ENCODE peak calls at places on chromosomes 16 and 17, in nine cellular contexts. F is left ventricle myocardium inferior; W is SK-N-SH; V is heart left ventricle; G is neuronal stem cell; Z is esophagus squamous epithelium; D is IMR-90; L is brain microvascular endothelial cell; X is CD8-positive, alpha-beta memory T cell. P is an unnamed sample. For H3K36me3, the result is how much of the 10 kb centered on the place peaks cover.

GRCh38 chr17:37176683-37177082 is 199.1 kb upstream of the C17orf78 start:
- DNase-seq in F (no peak), W (no peak), V (no peak), G (no peak), Z (no peak), D (peak), L (peak), X (no peak), P (no peak)

GRCh38 chr16:75578725-75579124 is 12.5 kb downstream of the GABARAPL2 start:
- DNase-seq in F (no peak), W (no peak), V (no peak), G (no peak), Z (no peak), D (no peak), L (no peak), X (no peak), P (no peak)

GRCh38 chr16:974606-975312 is 4.0 kb upstream of the LMF1 start:
- DNase-seq in F (no peak), W (peak), V (no peak), G (no peak), Z (no peak), D (no peak), L (no peak), X (no peak), P (no peak)

GRCh38 chr17:82890339-82890730 is 50.5 kb upstream of the ZNF750 start:
- DNase-seq in F (no peak), W (no peak), V (peak), G (no peak), Z (no peak), D (no peak), L (no peak), X (no peak), P (no peak)

GRCh38 chr17:9645858-9646555 is 690 bp downstream of the USP43 start:
- DNase-seq in F (peak), W (peak), V (peak), G (peak), Z (no peak), D (no peak), L (no peak), X (no peak), P (no peak)

GRCh38 chr17:19263621-19264010 is 26.4 kb downstream of the EPN2 start:
- DNase-seq in F (no peak), W (no peak), V (no peak), G (no peak), Z (no peak), D (peak), L (peak), X (no peak), P (no peak)

GRCh38 chr17:47959825-47960655 is 2.4 kb upstream of the PRR15L start:
- DNase-seq in F (no peak), W (no peak), V (no peak), G (no peak), Z (no peak), D (no peak), L (no peak), X (no peak), P (no peak)

GRCh38 chr16:31016018-31016417 is 5.6 kb upstream of the STX1B start:
- DNase-seq in F (no peak), W (peak), V (no peak), G (no peak), Z (no peak), D (no peak), L (no peak), X (no peak), P (no peak)

GRCh38 chr17:47611372-47612350 is 38.1 kb upstream of the KPNB1 start:
- DNase-seq in F (no peak), W (no peak), V (no peak), G (no peak), Z (no peak), D (peak), L (no peak), X (no peak), P (no peak)

GRCh38 chr16:74862743-74863244 is 88.2 kb upstream of the FA2H start:
- DNase-seq in F (no peak), W (peak), V (no peak), G (peak), Z (no peak), D (peak), L (peak), X (no peak), P (no peak)

GRCh38 chr16:52991572-52991971 is 61.1 kb downstream of the CHD9NB start:
- DNase-seq in F (no peak), W (no peak), V (no peak), G (no peak), Z (no peak), D (no peak), L (no peak), X (no peak), P (no peak)

GRCh38 chr16:19294156-19294649 is 8.7 kb downstream of the CLEC19A start:
- DNase-seq in F (peak), W (no peak), V (no peak), G (no peak), Z (no peak), D (no peak), L (no peak), X (no peak), P (no peak)

GRCh38 chr16:53080345-53081031 is 25.7 kb downstream of the CHD9 start:
- DNase-seq in F (peak), W (peak), V (no peak), G (no peak), Z (no peak), D (peak), L (peak), X (no peak), P (peak)

GRCh38 chr16:79647586-79647985 is 47.0 kb upstream of the MAF start:
- DNase-seq in F (no peak), W (no peak), V (no peak), G (no peak), Z (no peak), D (no peak), L (no peak), X (no peak), P (no peak)

GRCh38 chr17:78123258-78123929 is 5.2 kb downstream of the TMC6 start:
- DNase-seq in F (no peak), W (no peak), V (no peak), G (no peak), Z (no peak), D (no peak), L (no peak), X (no peak), P (no peak)

GRCh38 chr17:78124081-78124835 is 4.3 kb downstream of the TMC6 start:
- DNase-seq in F (no peak), W (no peak), V (no peak), G (no peak), Z (no peak), D (no peak), L (no peak), X (no peak), P (no peak)

GRCh38 chr17:78122221-78122990 is 6.1 kb downstream of the TMC6 start:
- DNase-seq in F (no peak), W (no peak), V (no peak), G (no peak), Z (no peak), D (no peak), L (no peak), X (no peak), P (no peak)

GRCh38 chr17:78121801-78122220 is 6.7 kb downstream of the TMC6 start:
- DNase-seq in F (no peak), W (no peak), V (no peak), G (no peak), Z (no peak), D (no peak), L (no peak), X (no peak), P (no peak)

DNA sequence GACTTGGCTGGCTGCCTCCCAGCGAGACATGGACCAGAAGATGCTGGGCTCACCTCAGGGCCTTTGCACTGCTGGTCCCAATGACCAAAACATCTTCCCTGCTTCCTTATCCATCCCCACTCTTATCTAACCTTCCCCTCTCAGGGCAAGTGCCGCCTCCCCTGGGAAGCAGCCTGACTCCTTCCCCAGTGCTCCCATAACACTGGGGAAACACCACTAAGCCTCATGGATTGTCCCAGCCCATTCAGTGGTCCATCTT is 5.6 kb downstream of the TMC6 start:
- DNase-seq in F (no peak), W (no peak), V (no peak), G (no peak), Z (no peak), D (no peak), L (no peak), X (no peak), P (no peak)
- H3K36me3 ChIP-seq in F (half or more), W (under half), V (under half), G (under half), Z (under half), D (under half), L (under half), X (half or more), P (under half)

GRCh38 chr16:89796104-89796503 is 20.3 kb downstream of the FANCA start:
- DNase-seq in F (no peak), W (no peak), V (no peak), G (no peak), Z (no peak), D (no peak), L (no peak), X (no peak), P (no peak)
- H3K36me3 ChIP-seq in F (under half), W (under half), V (under half), G (half or more), Z (under half), D (under half), L (under half), X (under half), P (half or more)

DNA sequence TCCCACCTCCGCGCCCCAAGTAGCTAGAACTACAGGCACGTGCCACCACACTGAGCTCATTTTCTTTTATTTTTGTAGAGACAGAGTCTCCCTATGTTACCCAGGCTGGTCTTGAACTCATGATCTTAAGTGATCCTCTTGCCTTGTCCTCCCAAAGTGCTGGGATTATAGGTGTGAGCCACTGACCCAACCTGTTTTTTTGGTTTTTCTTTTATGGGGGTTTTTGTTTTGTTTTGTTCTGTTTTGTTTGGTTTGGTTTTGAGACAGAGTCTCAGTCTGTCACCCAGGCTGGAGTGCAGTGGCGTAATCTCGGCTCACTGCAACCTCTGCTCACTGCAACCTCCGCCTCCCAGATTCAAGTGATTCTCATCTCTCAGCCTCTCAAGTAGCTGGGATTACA is 16.4 kb downstream of the GID4 start:
- DNase-seq in F (no peak), W (no peak), V (no peak), G (no peak), Z (no peak), D (no peak), L (no peak), X (no peak), P (no peak)
- H3K36me3 ChIP-seq in F (half or more), W (under half), V (under half), G (half or more), Z (under half), D (under half), L (under half), X (under half), P (under half)

DNA sequence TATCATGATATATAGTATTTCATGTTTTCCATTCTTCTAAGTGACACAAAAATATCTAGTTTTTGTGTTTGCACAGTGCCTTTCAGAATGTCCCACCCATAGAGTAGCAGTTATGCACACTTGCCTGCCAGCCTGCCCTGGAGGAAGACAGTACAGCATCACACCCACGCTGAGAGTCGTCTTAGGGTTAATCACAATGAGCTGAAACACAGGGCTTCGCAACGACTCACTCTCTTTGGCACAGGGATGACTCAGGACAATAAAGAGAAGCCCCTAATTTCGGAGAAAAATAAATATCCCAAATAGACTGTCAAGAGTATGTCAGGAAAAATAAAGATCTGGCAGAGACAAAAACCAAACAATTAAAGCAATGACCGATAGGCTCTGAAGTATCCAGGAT is 11.6 kb upstream of the NDUFAB1 start:
- DNase-seq in F (no peak), W (no peak), V (no peak), G (no peak), Z (no peak), D (peak), L (peak), X (no peak), P (no peak)
- H3K36me3 ChIP-seq in F (half or more), W (under half), V (under half), G (half or more), Z (under half), D (under half), L (under half), X (under half), P (under half)